ENCODE peak calls at places on chromosomes 4 and X, in five cellular contexts. B, E, J, R and T are unnamed samples.

GRCh38 chr4:105637409-105638258 is 70.9 kb downstream of the INTS12 start:
- DNase-seq in B (peak; percentile 77), E (peak; percentile 61), J (no peak), R (peak; percentile 69), T (no peak)

GRCh38 chr4:4427886-4428285 is 41.0 kb downstream of the NSG1 start:
- DNase-seq in B (no peak), E (no peak), J (no peak), R (no peak), T (no peak)

GRCh38 chrX:132564026-132564425 is 75.2 kb upstream of the MBNL3 start:
- DNase-seq in B (no peak), E (no peak), J (no peak), R (no peak), T (no peak)

GRCh38 chr4:15457401-15458201 is 12.1 kb upstream of the CC2D2A start:
- DNase-seq in B (no peak), E (no peak), J (no peak), R (no peak), T (no peak)

GRCh38 chr4:23775694-23776093 is 114.2 kb downstream of the PPARGC1A start:
- DNase-seq in B (no peak), E (no peak), J (no peak), R (no peak), T (no peak)

GRCh38 chrX:40272141-40272540 is 174.4 kb upstream of the BCOR start:
- DNase-seq in B (no peak), E (no peak), J (no peak), R (no peak), T (no peak)

GRCh38 chr4:186719925-186720694 is 3.5 kb downstream of the FAT1 start:
- DNase-seq in B (no peak), E (no peak), J (no peak), R (no peak), T (no peak)

GRCh38 chr4:55291227-55291629 is 54.8 kb upstream of the SRD5A3 start:
- DNase-seq in B (no peak), E (peak; percentile 33), J (no peak), R (no peak), T (no peak)

GRCh38 chrX:150234126-150234525 is 129.0 kb upstream of the MAMLD1 start:
- DNase-seq in B (no peak), E (no peak), J (no peak), R (no peak), T (no peak)

GRCh38 chrX:30913556-30913955 is 24.5 kb upstream of the TAB3 start:
- DNase-seq in B (no peak), E (no peak), J (no peak), R (no peak), T (no peak)

GRCh38 chr4:140645614-140646412 is 77.1 kb upstream of the UCP1 start:
- DNase-seq in B (no peak), E (no peak), J (no peak), R (peak; percentile 46), T (peak; percentile 62)

GRCh38 chrX:115584715-115585114 is 23.7 kb downstream of the PLS3 start:
- DNase-seq in B (no peak), E (no peak), J (no peak), R (no peak), T (no peak)

GRCh38 chr4:2354127-2354526 is 64.3 kb downstream of the ZFYVE28 start:
- DNase-seq in B (peak; percentile 19), E (no peak), J (no peak), R (no peak), T (no peak)